ENCODE peak calls at places on chromosomes 6 and 20, in eight cellular contexts. R, O, B, X, V, S, J and P are unnamed samples.

GRCh38 chr6:149925253-149925973 is 2.5 kb upstream of the RAET1G start:
- DNase-seq in B (peak; percentile 58), O (peak; percentile 9), J (no peak), S (peak; percentile 49), V (no peak), R (no peak), X (no peak), P (no peak)

GRCh38 chr20:13041574-13042457 is 33.0 kb downstream of the SPTLC3 start:
- DNase-seq in X (no peak), S (no peak), B (no peak), O (no peak), R (no peak), V (no peak), J (no peak), P (no peak)

GRCh38 chr6:134247271-134247833 is 70.6 kb downstream of the SGK1 start:
- DNase-seq in X (no peak), V (no peak), B (no peak), O (no peak), R (peak; percentile 95), J (no peak), S (no peak), P (peak; percentile 16)

GRCh38 chr6:131694832-131695426 is 6.3 kb downstream of the OR2A4 start:
- DNase-seq in V (peak; percentile 50), B (peak; percentile 90), O (peak; percentile 66), J (no peak), S (no peak), X (no peak), R (peak; percentile 58), P (no peak)

GRCh38 chr6:286681-287499 is 5.4 kb upstream of the DUSP22 start:
- DNase-seq in S (no peak), R (no peak), J (no peak), B (no peak), V (no peak), O (no peak), X (no peak), P (no peak)

GRCh38 chr20:33558348-33559144 is 68.7 kb downstream of the CBFA2T2 start:
- DNase-seq in R (no peak), S (no peak), J (no peak), V (no peak), X (no peak), B (no peak), O (no peak), P (no peak)

GRCh38 chr6:13445005-13445743 is 42.2 kb downstream of the GFOD1 start:
- DNase-seq in J (no peak), V (no peak), R (no peak), B (peak; percentile 68), S (peak; percentile 68), X (no peak), O (peak; percentile 27), P (no peak)

GRCh38 chr6:36650848-36651247 is 27.7 kb upstream of the CDKN1A start:
- DNase-seq in X (no peak), V (no peak), R (peak; percentile 29), S (no peak), B (peak; percentile 72), J (no peak), O (no peak), P (no peak)

GRCh38 chr6:6875818-6876470 is 231.8 kb upstream of the RREB1 start:
- DNase-seq in J (no peak), B (no peak), O (peak; percentile 64), X (no peak), S (no peak), V (peak; percentile 59), R (no peak), P (peak; percentile 86)

GRCh38 chr6:33317668-33318425 is at the start of gene ZBTB22:
- DNase-seq in R (peak; percentile 96), O (peak; percentile 100), S (peak; percentile 97), J (peak; percentile 100), X (peak; percentile 100), B (peak; percentile 99), V (peak; percentile 86), P (peak; percentile 92)

GRCh38 chr6:130858498-130859160 is 31.4 kb downstream of the SMLR1 start:
- DNase-seq in B (no peak), R (no peak), S (no peak), X (no peak), J (no peak), V (no peak), O (no peak), P (no peak)

GRCh38 chr20:1381753-1382591 is 10.9 kb downstream of the FKBP1A start:
- DNase-seq in B (no peak), X (peak; percentile 70), V (no peak), J (no peak), O (no peak), R (no peak), S (no peak), P (no peak)

GRCh38 chr20:59611286-59611685 is 6.9 kb downstream of the PHACTR3 start:
- DNase-seq in X (no peak), O (no peak), S (peak; percentile 52), B (no peak), J (no peak), R (no peak), V (no peak), P (no peak)

DNA sequence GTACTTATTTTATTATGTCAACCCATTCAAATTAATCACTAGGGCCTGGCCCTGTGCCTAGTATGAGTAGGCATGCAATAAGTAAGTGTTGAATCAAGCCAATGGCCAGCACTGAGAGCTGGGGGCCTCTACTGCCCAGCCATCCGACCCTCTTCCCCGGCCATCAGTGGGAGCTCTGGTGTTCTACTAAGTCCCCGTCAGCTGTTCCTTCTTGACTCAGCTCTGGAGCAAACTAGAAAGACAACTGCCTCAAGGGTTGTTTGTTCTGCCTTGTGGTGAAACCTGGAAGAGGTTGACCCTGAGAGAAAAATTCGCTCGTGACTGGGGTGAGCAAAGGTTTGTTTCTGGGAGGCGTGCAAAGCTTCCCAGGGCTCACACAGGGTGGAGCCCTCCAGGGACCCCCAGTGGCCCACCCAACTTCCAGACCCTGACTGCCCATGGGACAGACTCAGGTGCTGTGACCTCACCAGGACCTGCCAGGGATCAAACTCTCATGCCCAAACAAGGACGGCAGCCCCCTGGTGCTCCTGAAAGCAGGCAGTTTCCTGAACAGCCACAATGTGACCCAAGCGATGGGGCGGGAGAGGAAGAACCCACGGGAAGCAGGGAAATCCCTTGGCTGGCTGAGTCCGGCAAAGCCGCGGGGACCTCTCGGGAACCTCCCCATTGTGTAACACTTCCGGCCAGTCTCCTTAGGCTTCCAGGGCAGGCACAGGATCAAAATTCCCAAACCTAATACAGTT is 50.4 kb downstream of the BANF2 start:
- DNase-seq in V (no peak), X (peak; percentile 67), S (peak; percentile 74), B (no peak), R (no peak), J (no peak), O (peak; percentile 53), P (no peak)
- H3K27ac ChIP-seq in V (no peak overlapping the region), X (no peak overlapping the region), S (no peak overlapping the region), B (no peak overlapping the region), R (no peak overlapping the region), J (no peak overlapping the region), O (no peak overlapping the region), P (no peak overlapping the region)

DNA sequence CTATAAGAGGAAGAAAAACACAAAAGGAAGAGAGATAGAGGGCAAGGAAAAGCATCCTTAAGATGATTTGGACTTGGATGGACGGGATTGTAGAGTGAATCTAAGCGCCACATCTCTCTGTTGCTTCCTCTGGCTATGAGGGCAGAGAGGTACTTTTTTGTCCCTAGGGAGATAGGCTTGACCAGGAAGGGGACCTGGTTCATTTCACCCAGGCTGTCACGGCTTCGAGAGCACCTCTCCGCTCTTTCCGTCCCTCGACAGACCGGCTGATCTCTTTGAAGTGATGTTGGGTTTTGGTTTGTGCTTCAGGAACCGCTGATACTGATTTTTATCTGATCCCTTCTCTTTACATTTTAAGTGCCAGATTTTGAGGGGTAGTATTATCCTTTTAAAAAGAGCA is 19.6 kb downstream of the NKX2-4 start:
- DNase-seq in V (no peak), X (no peak), O (no peak), S (no peak), R (no peak), B (no peak), J (no peak), P (no peak)
- H3K27ac ChIP-seq in V (no peak overlapping the region), X (no peak overlapping the region), O (no peak overlapping the region), S (no peak overlapping the region), R (no peak overlapping the region), B (no peak overlapping the region), J (no peak overlapping the region), P (no peak overlapping the region)

DNA sequence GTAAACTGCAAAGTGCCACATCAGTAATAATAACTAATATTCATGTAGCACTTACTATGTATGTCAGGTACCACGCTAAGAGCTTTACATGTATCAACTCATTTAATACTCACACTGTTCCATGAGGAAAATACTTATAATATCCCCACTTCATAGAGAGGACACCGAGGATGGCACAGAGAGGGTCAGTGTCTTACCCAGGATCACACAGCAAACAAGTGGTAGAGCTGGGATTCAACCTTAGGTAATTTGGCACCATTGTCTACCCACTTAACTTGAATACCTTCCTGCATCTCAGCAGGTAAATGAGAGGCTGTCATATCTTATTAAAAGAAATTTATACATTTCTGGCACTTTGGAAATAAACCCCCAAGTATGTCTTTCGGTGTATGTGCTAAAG is 8.0 kb downstream of the POFUT1 start:
- DNase-seq in X (no peak), S (no peak), V (no peak), R (no peak), B (no peak), O (no peak), J (no peak), P (no peak)
- H3K27ac ChIP-seq in X (no peak overlapping the region), S (no peak overlapping the region), V (no peak overlapping the region), R (no peak overlapping the region), B (no peak overlapping the region), O (no peak overlapping the region), J (no peak overlapping the region), P (no peak overlapping the region)

GRCh38 chr20:62047666-62048345 is 17.9 kb downstream of the TAF4 start:
- DNase-seq in X (no peak), R (no peak), V (no peak), S (no peak), B (no peak), O (no peak), J (no peak), P (no peak)

GRCh38 chr20:62046431-62046830 is 19.2 kb downstream of the TAF4 start:
- DNase-seq in J (no peak), O (no peak), R (no peak), X (no peak), S (no peak), B (no peak), V (no peak), P (no peak)

GRCh38 chr20:62044671-62045070 is 21.0 kb downstream of the TAF4 start:
- DNase-seq in X (no peak), O (no peak), V (no peak), B (no peak), S (peak; percentile 0), R (no peak), J (no peak), P (no peak)

GRCh38 chr20:62045118-62045517 is 20.6 kb downstream of the TAF4 start:
- DNase-seq in S (peak; percentile 8), X (no peak), R (no peak), J (no peak), V (no peak), O (no peak), B (no peak), P (no peak)

DNA sequence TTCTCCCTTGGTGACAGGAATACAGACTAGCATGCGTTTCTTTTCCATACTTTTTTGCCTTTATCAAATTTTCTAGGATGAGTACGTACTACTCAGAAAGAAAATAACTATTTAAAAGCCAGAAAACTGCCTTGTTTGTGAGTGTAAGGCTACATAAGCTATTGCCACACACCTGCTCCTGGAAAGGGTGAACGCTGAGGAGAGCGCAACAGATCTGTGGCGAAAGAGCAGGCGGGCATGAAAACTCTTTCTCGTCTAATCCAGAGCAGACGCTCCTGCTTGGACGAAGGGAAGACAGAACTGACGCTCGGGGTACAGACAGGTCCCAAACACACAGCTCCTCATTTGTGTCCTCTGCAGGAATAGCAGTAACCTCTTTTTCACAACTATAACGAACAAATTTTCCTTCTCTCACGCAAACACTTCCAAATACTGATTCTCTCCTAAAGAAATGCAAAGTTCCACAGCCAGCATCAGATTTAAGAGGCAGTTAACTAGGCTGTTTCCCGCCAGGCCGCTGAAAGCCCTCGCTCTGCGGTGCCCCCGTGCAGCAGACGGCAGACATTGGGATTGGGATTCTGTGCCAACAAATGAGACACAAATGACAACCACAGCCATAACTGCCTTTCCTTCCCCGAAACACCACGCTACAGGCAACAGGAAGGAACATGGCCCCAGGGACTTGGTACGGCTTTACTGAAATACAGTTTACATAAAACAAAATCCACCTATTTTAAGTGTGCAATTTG is 20.0 kb downstream of the TAF4 start:
- DNase-seq in B (no peak), V (no peak), J (no peak), O (no peak), S (peak; percentile 2), X (no peak), R (no peak), P (no peak)
- H3K27ac ChIP-seq in B (no peak overlapping the region), V (no peak overlapping the region), J (no peak overlapping the region), O (no peak overlapping the region), S (no peak overlapping the region), X (no peak overlapping the region), R (no peak overlapping the region), P (no peak overlapping the region)